ENCODE peak calls at places on chromosomes 13 and 19, in five cellular contexts. A is HEK293T, E is GM12878, N is K562, S is HepG2. L is an unnamed sample.

GRCh38 chr19:45448887-45449299 is 18.9 kb upstream of the FOSB start:
- DNase-seq in A (no peak), S (peak), E (no peak), N (no peak), L (no peak)

GRCh38 chr13:43877788-43878187 is 1.8 kb downstream of the CCDC122 start:
- DNase-seq in A (no peak), E (no peak), S (no peak), N (no peak), L (no peak)

GRCh38 chr19:15251749-15252397 is 19.6 kb upstream of the EPHX3 start:
- DNase-seq in N (peak), A (peak), S (peak), E (no peak), L (peak)

GRCh38 chr19:42311612-42312160 is 1.4 kb upstream of the TMEM145 start:
- DNase-seq in E (no peak), S (no peak), N (no peak), A (peak), L (peak)

GRCh38 chr19:11096210-11096841 is 7.1 kb downstream of the LDLR start:
- DNase-seq in N (no peak), E (peak), A (no peak), S (no peak), L (no peak)

GRCh38 chr13:45621950-45622349 is 6.4 kb upstream of the ERICH6B start:
- DNase-seq in E (no peak), S (no peak), N (no peak), A (no peak), L (no peak)

GRCh38 chr19:12974301-12975220 is 5.2 kb downstream of the DAND5 start:
- DNase-seq in E (no peak), S (peak), N (peak), A (no peak), L (peak)

GRCh38 chr19:16328824-16329482 is 4.3 kb downstream of the KLF2 start:
- DNase-seq in S (no peak), N (no peak), A (no peak), E (no peak), L (no peak)

GRCh38 chr13:83884141-83884540 is 1.9 kb upstream of the SLITRK1 start:
- DNase-seq in S (no peak), E (no peak), A (no peak), N (no peak), L (no peak)

GRCh38 chr13:34698953-34699352 is 243.1 kb upstream of the NBEA start:
- DNase-seq in S (no peak), E (no peak), A (no peak), N (no peak), L (no peak)

GRCh38 chr19:53771133-53771532 is 53.0 kb downstream of the NLRP12 start:
- DNase-seq in E (no peak), S (no peak), A (no peak), N (no peak), L (no peak)

GRCh38 chr19:13995017-13995728 is 10.9 kb downstream of the RFX1 start:
- DNase-seq in N (no peak), S (no peak), E (no peak), A (no peak), L (no peak)

GRCh38 chr13:69856331-69856730 is 251.3 kb upstream of the ATXN8OS start:
- DNase-seq in E (no peak), S (no peak), A (no peak), N (no peak), L (no peak)

GRCh38 chr19:36771275-36772231 is 1.1 kb downstream of the ZNF850 start:
- DNase-seq in A (no peak), E (peak), N (peak), S (peak), L (peak)

GRCh38 chr13:27613623-27614022 is 6.7 kb downstream of the LNX2 start:
- DNase-seq in E (no peak), A (no peak), S (no peak), N (no peak), L (no peak)

GRCh38 chr19:58387338-58388174 is 487 bp downstream of the RPS5 start:
- DNase-seq in S (no peak), N (no peak), E (no peak), A (no peak), L (peak)

GRCh38 chr13:73956101-73956500 is 178.1 kb downstream of the KLF12 start:
- DNase-seq in E (no peak), N (no peak), S (no peak), A (no peak), L (no peak)

GRCh38 chr19:48393559-48394330 is at the start of gene GRIN2D:
- DNase-seq in E (no peak), N (peak), S (no peak), A (peak), L (peak)

GRCh38 chr13:55538424-55538823 is 1602.3 kb upstream of the PRR20A start:
- DNase-seq in S (no peak), E (no peak), N (no peak), A (no peak), L (no peak)

GRCh38 chr13:31050486-31051400 is 111.0 kb downstream of the HSPH1 start:
- DNase-seq in N (peak), E (no peak), S (no peak), A (peak), L (peak)

GRCh38 chr13:50438351-50438750 is 405.1 kb downstream of the DLEU7 start:
- DNase-seq in N (no peak), S (no peak), E (no peak), A (no peak), L (no peak)

GRCh38 chr19:42290523-42291436 is 11.2 kb upstream of the PRR19 start:
- DNase-seq in A (no peak), S (peak), N (peak), E (no peak), L (peak)

GRCh38 chr19:10009269-10009665 is 1.0 kb downstream of the COL5A3 start:
- DNase-seq in S (no peak), E (no peak), A (peak), N (peak), L (peak)

GRCh38 chr13:40682449-40683240 is 16.2 kb upstream of the FOXO1 start:
- DNase-seq in E (no peak), S (no peak), A (no peak), N (no peak), L (no peak)

GRCh38 chr19:40139533-40140287 is 49.0 kb upstream of the ZNF780A start:
- DNase-seq in E (no peak), A (peak), S (peak), N (peak), L (peak)

GRCh38 chr13:27182844-27183497 is 11.4 kb upstream of the USP12 start:
- DNase-seq in A (no peak), E (no peak), N (peak), S (peak), L (no peak)

GRCh38 chr13:34750078-34750703 is 191.9 kb upstream of the NBEA start:
- DNase-seq in S (no peak), E (no peak), N (no peak), A (no peak), L (peak)

GRCh38 chr19:4088975-4089374 is 22.3 kb upstream of the ZBTB7A start:
- DNase-seq in N (no peak), S (no peak), E (no peak), A (no peak), L (no peak)
- TF ChIP-seq FOXM1 in N (no peak), S (no peak), E (no peak), A (no peak), L (no peak)

DNA sequence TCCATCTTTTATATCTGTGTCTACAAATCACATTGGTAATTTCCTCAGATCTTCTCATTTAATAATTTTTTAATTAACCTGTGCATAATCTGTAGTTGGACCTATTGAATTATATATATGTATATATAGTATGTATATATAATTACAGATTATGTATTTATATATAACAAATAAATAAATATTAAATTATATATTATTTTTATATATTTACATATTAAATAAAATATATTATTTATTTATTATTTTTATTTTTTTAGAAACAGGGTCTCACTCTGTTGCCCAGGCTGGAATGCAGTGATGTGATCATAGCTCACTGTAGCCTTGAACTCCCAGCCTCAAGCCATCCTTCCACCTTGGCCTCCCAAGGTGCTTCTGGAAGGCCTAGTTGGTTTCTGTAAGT is 197.9 kb downstream of the FGF9 start:
- DNase-seq in A (no peak), E (no peak), S (no peak), N (no peak), L (no peak)
- TF ChIP-seq FOXM1 in A (no peak), E (no peak), S (no peak), N (no peak), L (no peak)

GRCh38 chr19:33186835-33187540 is 7.1 kb upstream of the LRP3 start:
- DNase-seq in A (no peak), N (peak), S (no peak), E (no peak), L (no peak)
- TF ChIP-seq FOXM1 in A (no peak), N (no peak), S (no peak), E (no peak), L (no peak)

GRCh38 chr19:18719541-18719940 is 36.1 kb downstream of the CRTC1 start:
- DNase-seq in A (no peak), N (no peak), E (no peak), S (no peak), L (peak)
- TF ChIP-seq FOXM1 in A (no peak), N (no peak), E (no peak), S (no peak), L (no peak)

GRCh38 chr19:397941-398706 is 10.8 kb downstream of the C2CD4C start:
- DNase-seq in S (no peak), N (no peak), A (no peak), E (no peak), L (no peak)
- TF ChIP-seq FOXM1 in S (no peak), N (no peak), A (no peak), E (no peak), L (no peak)

DNA sequence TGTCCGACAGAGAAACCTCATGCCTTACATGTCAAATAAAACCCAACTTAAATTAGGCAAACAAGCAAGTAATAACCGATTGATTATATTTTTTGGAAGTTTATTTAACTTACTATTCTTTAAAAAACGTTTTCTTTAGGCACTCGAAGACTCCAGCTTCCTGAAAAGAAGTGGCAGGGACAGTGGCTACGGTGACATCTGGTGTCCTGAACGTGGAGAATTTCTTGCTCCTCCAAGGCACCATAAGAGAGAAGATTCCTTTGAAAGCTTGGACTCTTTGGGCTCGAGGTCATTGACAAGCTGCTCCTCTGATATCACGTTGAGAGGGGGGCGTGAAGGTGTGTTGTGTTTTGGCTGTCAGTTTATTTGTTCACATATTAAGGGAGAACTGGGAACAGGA is 164.4 kb downstream of the LMO7 start:
- DNase-seq in S (no peak), A (no peak), E (no peak), N (no peak), L (no peak)
- TF ChIP-seq FOXM1 in S (no peak), A (no peak), E (no peak), N (no peak), L (no peak)

GRCh38 chr19:21922276-21922675 is 86.3 kb upstream of the ZNF43 start:
- DNase-seq in E (no peak), A (no peak), S (no peak), N (no peak), L (no peak)

GRCh38 chr19:21921691-21922180 is 85.8 kb upstream of the ZNF43 start:
- DNase-seq in A (no peak), E (no peak), N (no peak), S (no peak), L (no peak)
- TF ChIP-seq FOXM1 in A (no peak), E (no peak), N (no peak), S (no peak), L (no peak)

GRCh38 chr13:99501135-99501951 is at the start of gene TM9SF2:
- DNase-seq in E (peak), A (peak), N (peak), S (peak), L (peak)
- TF ChIP-seq FOXM1 in E (no peak), A (peak), N (no peak), S (no peak), L (no peak)

DNA sequence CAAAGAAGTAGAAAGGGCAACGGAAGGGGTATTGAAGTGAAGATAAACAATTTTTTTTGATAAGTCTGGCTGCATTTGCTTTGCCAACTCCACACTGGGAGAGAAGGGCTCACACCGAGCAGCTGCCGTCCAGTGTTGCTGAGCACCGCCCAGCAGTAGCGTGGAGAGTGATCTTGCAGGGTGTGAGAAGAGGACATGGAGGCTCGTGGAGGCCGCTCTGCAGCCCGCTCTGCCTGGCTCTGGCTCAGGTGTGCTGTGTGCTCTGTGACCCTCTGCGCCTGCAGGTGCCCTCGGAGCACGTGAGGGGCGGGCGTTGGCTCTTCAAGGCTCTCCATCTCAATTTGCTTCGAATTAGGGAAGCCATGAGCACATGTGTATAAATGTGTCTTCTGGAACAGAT is 35.9 kb upstream of the TEX29 start:
- DNase-seq in S (no peak), A (no peak), N (no peak), E (no peak), L (no peak)
- TF ChIP-seq FOXM1 in S (no peak), A (no peak), N (no peak), E (no peak), L (no peak)